ENCODE peak calls at places on chromosomes 4 and X, in four cellular contexts. One of them, this sample, is unnamed.

GRCh38 chr4:138344064-138344463 is 101.9 kb upstream of the SLC7A11 start:
- DNase-seq in K562: no peak
- DNase-seq in HepG2: no peak
- DNase-seq in endothelial cell of umbilical vein: no peak
- DNase-seq in this sample: no peak

GRCh38 chr4:78345237-78345636 is 206.3 kb upstream of the ANXA3 start:
- DNase-seq in HepG2: no peak
- DNase-seq in K562: no peak
- DNase-seq in endothelial cell of umbilical vein: no peak
- DNase-seq in this sample: no peak

GRCh38 chr4:22692736-22693135 is at the start of gene GBA3:
- DNase-seq in HepG2: no peak
- DNase-seq in endothelial cell of umbilical vein: no peak
- DNase-seq in K562: no peak
- DNase-seq in this sample: no peak

GRCh38 chr4:3679851-3680311 is 86.3 kb upstream of the ADRA2C start:
- DNase-seq in HepG2: no peak
- DNase-seq in K562: no peak
- DNase-seq in endothelial cell of umbilical vein: no peak
- DNase-seq in this sample: no peak

GRCh38 chrX:7372843-7373525 is 225.0 kb upstream of the PUDP start:
- DNase-seq in HepG2: no peak
- DNase-seq in endothelial cell of umbilical vein: no peak
- DNase-seq in K562: no peak
- DNase-seq in this sample: no peak

GRCh38 chr4:38236003-38236402 is 275.8 kb downstream of the PTTG2 start:
- DNase-seq in HepG2: no peak
- DNase-seq in endothelial cell of umbilical vein: no peak
- DNase-seq in K562: no peak
- DNase-seq in this sample: no peak

GRCh38 chr4:28799696-28800095 is 1920.5 kb upstream of the PCDH7 start:
- DNase-seq in K562: no peak
- DNase-seq in endothelial cell of umbilical vein: no peak
- DNase-seq in HepG2: no peak
- DNase-seq in this sample: no peak

GRCh38 chrX:129875669-129876068 is 30.3 kb upstream of the UTP14A start:
- DNase-seq in endothelial cell of umbilical vein: no peak
- DNase-seq in HepG2: no peak
- DNase-seq in K562: no peak
- DNase-seq in this sample: no peak

GRCh38 chr4:153488006-153488718 is 22.0 kb downstream of the TMEM131L start:
- DNase-seq in K562: no peak
- DNase-seq in endothelial cell of umbilical vein: peak; percentile 50
- DNase-seq in HepG2: no peak
- DNase-seq in this sample: no peak

GRCh38 chr4:154658680-154659402 is 46.4 kb upstream of the FGG start:
- DNase-seq in K562: peak; percentile 22
- DNase-seq in HepG2: peak; percentile 29
- DNase-seq in endothelial cell of umbilical vein: no peak
- DNase-seq in this sample: no peak

GRCh38 chr4:82889287-82889686 is 1.7 kb downstream of the SEC31A start:
- DNase-seq in endothelial cell of umbilical vein: no peak
- DNase-seq in HepG2: peak; percentile 58
- DNase-seq in K562: no peak
- DNase-seq in this sample: no peak

GRCh38 chr4:24137963-24138601 is 248.2 kb upstream of the PPARGC1A start:
- DNase-seq in endothelial cell of umbilical vein: no peak
- DNase-seq in K562: no peak
- DNase-seq in HepG2: peak; percentile 78
- DNase-seq in this sample: no peak

GRCh38 chr4:113882668-113883067 is 96.8 kb downstream of the ARSJ start:
- DNase-seq in HepG2: no peak
- DNase-seq in endothelial cell of umbilical vein: peak; percentile 97
- DNase-seq in K562: no peak
- DNase-seq in this sample: no peak

GRCh38 chrX:140918398-140919043 is 83.9 kb upstream of the SPANXB1 start:
- DNase-seq in endothelial cell of umbilical vein: peak; percentile 57
- DNase-seq in K562: peak; percentile 17
- DNase-seq in HepG2: peak; percentile 44
- DNase-seq in this sample: peak; percentile 34

GRCh38 chrX:49137492-49137891 is 14.0 kb upstream of the GPKOW start:
- DNase-seq in HepG2: peak; percentile 70
- DNase-seq in endothelial cell of umbilical vein: peak; percentile 57
- DNase-seq in K562: no peak
- DNase-seq in this sample: no peak

GRCh38 chr4:101157415-101158135 is 189.8 kb downstream of the PPP3CA start:
- DNase-seq in endothelial cell of umbilical vein: no peak
- DNase-seq in K562: no peak
- DNase-seq in HepG2: no peak
- DNase-seq in this sample: no peak

GRCh38 chrX:130994671-130995070 is 63.5 kb upstream of the ARHGAP36 start:
- DNase-seq in HepG2: no peak
- DNase-seq in endothelial cell of umbilical vein: peak; percentile 5
- DNase-seq in K562: peak; percentile 28
- DNase-seq in this sample: peak; percentile 47

GRCh38 chrX:3250946-3251345 is 95.5 kb downstream of the MXRA5 start:
- DNase-seq in K562: no peak
- DNase-seq in endothelial cell of umbilical vein: no peak
- DNase-seq in HepG2: no peak
- DNase-seq in this sample: no peak

GRCh38 chrX:57137481-57137880 is 284 bp upstream of the SPIN2A start:
- DNase-seq in HepG2: no peak
- DNase-seq in endothelial cell of umbilical vein: no peak
- DNase-seq in K562: no peak
- DNase-seq in this sample: no peak

GRCh38 chr4:24662065-24662464 is 77.7 kb upstream of the DHX15 start:
- DNase-seq in endothelial cell of umbilical vein: no peak
- DNase-seq in HepG2: no peak
- DNase-seq in K562: no peak
- DNase-seq in this sample: peak; percentile 31

GRCh38 chrX:23788946-23789345 is 6.0 kb downstream of the SAT1 start:
- DNase-seq in K562: no peak
- DNase-seq in endothelial cell of umbilical vein: no peak
- DNase-seq in HepG2: no peak
- DNase-seq in this sample: no peak

GRCh38 chrX:49106930-49107329 is 16.6 kb downstream of the GPKOW start:
- DNase-seq in endothelial cell of umbilical vein: peak; percentile 44
- DNase-seq in HepG2: peak; percentile 54
- DNase-seq in K562: peak; percentile 37
- DNase-seq in this sample: no peak

GRCh38 chrX:150508461-150509367 is 59.7 kb upstream of the MTM1 start:
- DNase-seq in HepG2: no peak
- DNase-seq in endothelial cell of umbilical vein: peak; percentile 61
- DNase-seq in K562: no peak
- DNase-seq in this sample: no peak

GRCh38 chr4:147853706-147854105 is 121.8 kb downstream of the ARHGAP10 start:
- DNase-seq in HepG2: no peak
- DNase-seq in K562: no peak
- DNase-seq in endothelial cell of umbilical vein: no peak
- DNase-seq in this sample: no peak

GRCh38 chrX:1465261-1466231 is 12.8 kb upstream of the ASMTL start:
- DNase-seq in K562: no peak
- DNase-seq in endothelial cell of umbilical vein: no peak
- DNase-seq in HepG2: no peak
- DNase-seq in this sample: peak; percentile 44

GRCh38 chr4:2961411-2962098 is 1.7 kb downstream of the NOP14 start:
- DNase-seq in endothelial cell of umbilical vein: no peak
- DNase-seq in HepG2: peak; percentile 44
- DNase-seq in K562: peak; percentile 43
- DNase-seq in this sample: no peak

GRCh38 chrX:136600059-136600458 is 47.9 kb upstream of the CD40LG start:
- DNase-seq in endothelial cell of umbilical vein: no peak
- DNase-seq in HepG2: no peak
- DNase-seq in K562: no peak
- DNase-seq in this sample: no peak

GRCh38 chr4:78293841-78294301 is 236.7 kb downstream of the FRAS1 start:
- DNase-seq in HepG2: no peak
- DNase-seq in K562: no peak
- DNase-seq in endothelial cell of umbilical vein: no peak
- DNase-seq in this sample: no peak

GRCh38 chrX:20347486-20347885 is 80.8 kb upstream of the RPS6KA3 start:
- DNase-seq in K562: no peak
- DNase-seq in endothelial cell of umbilical vein: no peak
- DNase-seq in HepG2: no peak
- DNase-seq in this sample: no peak

GRCh38 chr4:19402666-19403065 is 849.0 kb upstream of the SLIT2 start:
- DNase-seq in endothelial cell of umbilical vein: no peak
- DNase-seq in K562: no peak
- DNase-seq in HepG2: no peak
- DNase-seq in this sample: no peak

GRCh38 chr4:53161475-53162423 is 204.1 kb downstream of the SCFD2 start:
- DNase-seq in endothelial cell of umbilical vein: no peak
- DNase-seq in HepG2: no peak
- DNase-seq in K562: no peak
- DNase-seq in this sample: no peak

GRCh38 chrX:66110112-66110511 is 53.9 kb upstream of the HEPH start:
- DNase-seq in endothelial cell of umbilical vein: peak; percentile 1
- DNase-seq in K562: peak; percentile 60
- DNase-seq in HepG2: no peak
- DNase-seq in this sample: no peak

GRCh38 chrX:23661671-23662070 is 5.6 kb upstream of the PRDX4 start:
- DNase-seq in K562: no peak
- DNase-seq in endothelial cell of umbilical vein: no peak
- DNase-seq in HepG2: no peak
- DNase-seq in this sample: no peak

GRCh38 chr4:169921732-169922131 is 104.5 kb downstream of the MFAP3L start:
- DNase-seq in endothelial cell of umbilical vein: no peak
- DNase-seq in HepG2: no peak
- DNase-seq in K562: no peak
- DNase-seq in this sample: no peak
- TF ChIP-seq JUN in endothelial cell of umbilical vein: no peak
- TF ChIP-seq JUN in HepG2: no peak
- TF ChIP-seq JUN in K562: no peak
- TF ChIP-seq JUN in this sample: no peak

GRCh38 chr4:99180367-99181169 is 36.5 kb upstream of the ADH4 start:
- DNase-seq in K562: no peak
- DNase-seq in endothelial cell of umbilical vein: no peak
- DNase-seq in HepG2: no peak
- DNase-seq in this sample: no peak
- H3K9ac ChIP-seq in K562: no peak overlapping the region
- H3K9ac ChIP-seq in endothelial cell of umbilical vein: no peak overlapping the region
- H3K9ac ChIP-seq in HepG2: no peak overlapping the region
- H3K9ac ChIP-seq in this sample: no peak overlapping the region

DNA sequence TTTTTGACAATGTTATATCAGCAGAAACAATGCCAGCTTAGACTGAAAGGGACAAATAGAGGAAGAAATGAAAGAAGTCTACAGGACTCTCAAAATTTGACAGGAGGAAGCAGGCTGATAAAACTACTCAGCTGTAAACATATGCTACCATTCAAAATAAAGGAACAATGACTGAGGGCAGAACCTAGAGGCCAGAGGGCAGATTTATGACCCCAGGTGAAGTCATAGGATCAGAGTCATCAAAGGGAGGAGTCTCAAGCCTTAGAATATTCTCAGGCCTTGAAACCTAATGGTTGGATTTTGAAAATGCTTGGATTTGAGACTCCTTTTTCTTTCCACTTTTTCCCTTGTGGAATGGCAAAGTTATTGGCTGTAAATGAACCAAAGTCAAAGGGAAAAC is 17.0 kb upstream of the SYTL5 start:
- DNase-seq in K562: no peak
- DNase-seq in endothelial cell of umbilical vein: no peak
- DNase-seq in HepG2: no peak
- DNase-seq in this sample: no peak
- TF ChIP-seq JUN in K562: no peak
- TF ChIP-seq JUN in endothelial cell of umbilical vein: no peak
- TF ChIP-seq JUN in HepG2: no peak
- TF ChIP-seq JUN in this sample: no peak

GRCh38 chr4:151689211-151689991 is 71.4 kb downstream of the GATB start:
- DNase-seq in K562: no peak
- DNase-seq in HepG2: no peak
- DNase-seq in endothelial cell of umbilical vein: no peak
- DNase-seq in this sample: no peak

GRCh38 chr4:151691639-151692442 is 69.0 kb downstream of the GATB start:
- DNase-seq in endothelial cell of umbilical vein: no peak
- DNase-seq in K562: no peak
- DNase-seq in HepG2: no peak
- DNase-seq in this sample: no peak

GRCh38 chr4:151690164-151690856 is 70.5 kb downstream of the GATB start:
- DNase-seq in HepG2: no peak
- DNase-seq in K562: no peak
- DNase-seq in endothelial cell of umbilical vein: peak; percentile 75
- DNase-seq in this sample: no peak

GRCh38 chr4:151692443-151692782 is 68.4 kb downstream of the GATB start:
- DNase-seq in HepG2: no peak
- DNase-seq in endothelial cell of umbilical vein: no peak
- DNase-seq in K562: no peak
- DNase-seq in this sample: no peak

DNA sequence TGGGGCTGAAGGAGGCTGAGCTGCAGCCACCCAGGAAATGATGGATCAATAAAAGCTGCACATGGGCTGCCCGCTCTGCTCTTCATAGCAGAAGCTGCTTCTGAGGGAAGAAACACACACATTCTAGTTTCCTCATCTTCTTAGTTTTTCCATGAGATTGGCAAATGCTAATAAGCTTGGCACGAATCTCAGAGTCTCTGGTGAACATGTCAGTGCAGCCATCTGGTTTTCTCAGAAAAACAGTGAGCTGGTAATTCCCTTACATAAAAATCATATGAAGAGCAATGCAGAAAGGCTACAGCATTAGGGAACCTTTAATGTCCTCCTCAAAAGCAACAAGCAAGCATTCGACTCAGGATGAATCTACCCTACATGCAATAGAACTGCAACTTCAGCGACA is 69.9 kb downstream of the GATB start:
- DNase-seq in K562: no peak
- DNase-seq in HepG2: no peak
- DNase-seq in endothelial cell of umbilical vein: no peak
- DNase-seq in this sample: no peak
- H3K9ac ChIP-seq in K562: no peak overlapping the region
- H3K9ac ChIP-seq in HepG2: no peak overlapping the region
- H3K9ac ChIP-seq in endothelial cell of umbilical vein: no peak overlapping the region
- H3K9ac ChIP-seq in this sample: no peak overlapping the region

This sample was measured in H1.